ENCODE peak calls at places on chromosomes 2 and 18, in nine cellular contexts. One of them, this sample, is unnamed.

GRCh38 chr18:50410894-50411293 is 36.0 kb downstream of the SKA1 start:
- DNase-seq in AG08395: peak
- DNase-seq in hippocampal formation: no peak
- DNase-seq in astrocyte of the spinal cord: no peak
- DNase-seq in activated CD4-positive, CD25-positive, alpha-beta regulatory T cell treated with anti-CD3 and anti-CD28 coated beads, Interleukin-2, amount 50 U/mL, for 16 hours: no peak
- DNase-seq in B cell: no peak
- DNase-seq in left cardiac atrium: no peak
- DNase-seq in NCI-H146: no peak
- DNase-seq in PC-9: no peak
- DNase-seq in this sample: no peak

GRCh38 chr2:3173031-3173430 is 204.6 kb downstream of the EIPR1 start:
- DNase-seq in B cell: no peak
- DNase-seq in hippocampal formation: no peak
- DNase-seq in left cardiac atrium: no peak
- DNase-seq in astrocyte of the spinal cord: no peak
- DNase-seq in AG08395: no peak
- DNase-seq in PC-9: no peak
- DNase-seq in activated CD4-positive, CD25-positive, alpha-beta regulatory T cell treated with anti-CD3 and anti-CD28 coated beads, Interleukin-2, amount 50 U/mL, for 16 hours: no peak
- DNase-seq in NCI-H146: no peak
- DNase-seq in this sample: no peak

GRCh38 chr2:8531481-8531880 is 150.4 kb upstream of the ID2 start:
- DNase-seq in astrocyte of the spinal cord: no peak
- DNase-seq in PC-9: no peak
- DNase-seq in activated CD4-positive, CD25-positive, alpha-beta regulatory T cell treated with anti-CD3 and anti-CD28 coated beads, Interleukin-2, amount 50 U/mL, for 16 hours: no peak
- DNase-seq in AG08395: no peak
- DNase-seq in left cardiac atrium: no peak
- DNase-seq in NCI-H146: no peak
- DNase-seq in hippocampal formation: no peak
- DNase-seq in B cell: no peak
- DNase-seq in this sample: no peak

GRCh38 chr2:64474200-64474630 is 20.3 kb downstream of the LGALSL start:
- DNase-seq in AG08395: no peak
- DNase-seq in astrocyte of the spinal cord: no peak
- DNase-seq in left cardiac atrium: no peak
- DNase-seq in PC-9: no peak
- DNase-seq in B cell: peak
- DNase-seq in activated CD4-positive, CD25-positive, alpha-beta regulatory T cell treated with anti-CD3 and anti-CD28 coated beads, Interleukin-2, amount 50 U/mL, for 16 hours: no peak
- DNase-seq in NCI-H146: no peak
- DNase-seq in hippocampal formation: no peak
- DNase-seq in this sample: no peak

GRCh38 chr2:8380026-8380425 is 301.8 kb upstream of the ID2 start:
- DNase-seq in AG08395: no peak
- DNase-seq in NCI-H146: no peak
- DNase-seq in PC-9: no peak
- DNase-seq in hippocampal formation: no peak
- DNase-seq in activated CD4-positive, CD25-positive, alpha-beta regulatory T cell treated with anti-CD3 and anti-CD28 coated beads, Interleukin-2, amount 50 U/mL, for 16 hours: no peak
- DNase-seq in astrocyte of the spinal cord: no peak
- DNase-seq in left cardiac atrium: peak
- DNase-seq in B cell: no peak
- DNase-seq in this sample: no peak

GRCh38 chr18:5582054-5582453 is 38.3 kb upstream of the EPB41L3 start:
- DNase-seq in B cell: no peak
- DNase-seq in hippocampal formation: no peak
- DNase-seq in astrocyte of the spinal cord: peak
- DNase-seq in activated CD4-positive, CD25-positive, alpha-beta regulatory T cell treated with anti-CD3 and anti-CD28 coated beads, Interleukin-2, amount 50 U/mL, for 16 hours: no peak
- DNase-seq in PC-9: no peak
- DNase-seq in NCI-H146: no peak
- DNase-seq in AG08395: peak
- DNase-seq in left cardiac atrium: no peak
- DNase-seq in this sample: peak

GRCh38 chr18:71239111-71239624 is 950.3 kb downstream of the SOCS6 start:
- DNase-seq in activated CD4-positive, CD25-positive, alpha-beta regulatory T cell treated with anti-CD3 and anti-CD28 coated beads, Interleukin-2, amount 50 U/mL, for 16 hours: no peak
- DNase-seq in B cell: no peak
- DNase-seq in hippocampal formation: no peak
- DNase-seq in left cardiac atrium: no peak
- DNase-seq in AG08395: no peak
- DNase-seq in NCI-H146: peak
- DNase-seq in astrocyte of the spinal cord: no peak
- DNase-seq in PC-9: no peak
- DNase-seq in this sample: no peak

GRCh38 chr2:174683392-174683759 is 80.9 kb downstream of the CHRNA1 start:
- DNase-seq in B cell: peak
- DNase-seq in astrocyte of the spinal cord: peak
- DNase-seq in hippocampal formation: no peak
- DNase-seq in AG08395: peak
- DNase-seq in left cardiac atrium: no peak
- DNase-seq in PC-9: no peak
- DNase-seq in activated CD4-positive, CD25-positive, alpha-beta regulatory T cell treated with anti-CD3 and anti-CD28 coated beads, Interleukin-2, amount 50 U/mL, for 16 hours: no peak
- DNase-seq in NCI-H146: peak
- DNase-seq in this sample: peak

This sample was measured in mesendoderm.